ENCODE peak calls at places on chromosome 22, in six cellular contexts. I is astrocyte of the spinal cord; Q is GM23248; K is HTR-8/SVneo; L is stimulated activated CD4-positive, alpha-beta T cell treated with anti-CD3 and anti-CD28 coated beads, TNF-alpha, amount 100 ng/mL, for 1 hour; U is D721Med. H is an unnamed sample.

GRCh38 chr22:31898911-31899310 is 45.4 kb upstream of the YWHAH start:
- DNase-seq in I (no peak), Q (no peak), K (no peak), L (no peak), U (no peak), H (no peak)

GRCh38 chr22:20164863-20165262 is 14.0 kb upstream of the CCDC188 start:
- DNase-seq in I (no peak), Q (no peak), K (no peak), L (no peak), U (no peak), H (no peak)

GRCh38 chr22:20968281-20968977 is 1.4 kb downstream of the AIFM3 start:
- DNase-seq in I (no peak), Q (no peak), K (no peak), L (no peak), U (no peak), H (no peak)

GRCh38 chr22:38289583-38290082 is 16.8 kb upstream of the TMEM184B start:
- DNase-seq in I (no peak), Q (no peak), K (no peak), L (no peak), U (no peak), H (no peak)

GRCh38 chr22:46730568-46731245 is 7.3 kb downstream of the CERK start:
- DNase-seq in I (no peak), Q (no peak), K (no peak), L (no peak), U (no peak), H (no peak)

GRCh38 chr22:39240841-39241631 is 3.7 kb downstream of the PDGFB start:
- DNase-seq in I (no peak), Q (peak; percentile 58), K (no peak), L (no peak), U (no peak), H (no peak)

GRCh38 chr22:42069801-42070516 is 653 bp downstream of the NAGA start:
- DNase-seq in I (peak; percentile 7), Q (no peak), K (no peak), L (no peak), U (no peak), H (no peak)

GRCh38 chr22:47929073-47929472 is 1166.6 kb downstream of the TBC1D22A start:
- DNase-seq in I (no peak), Q (no peak), K (no peak), L (no peak), U (no peak), H (no peak)

GRCh38 chr22:16387088-16387487 is 205.5 kb downstream of the CCT8L2 start:
- DNase-seq in I (no peak), Q (no peak), K (no peak), L (no peak), U (no peak), H (no peak)

GRCh38 chr22:28034760-28035401 is 115.8 kb upstream of the PITPNB start:
- DNase-seq in I (peak; percentile 54), Q (peak; percentile 62), K (no peak), L (no peak), U (no peak), H (peak; percentile 52)

GRCh38 chr22:36469094-36469710 is 12.2 kb downstream of the TXN2 start:
- DNase-seq in I (peak; percentile 21), Q (no peak), K (no peak), L (no peak), U (no peak), H (no peak)

H was measured in cardiac muscle cell.